ENCODE peak calls at places on chromosomes 12 and 14, in eight cellular contexts. S is GM06990; F is PC-9; O is stromal cell of bone marrow; D is stimulated activated CD4-positive, alpha-beta T cell treated with anti-CD3 and anti-CD28 coated beads, Interleukin-12 subunit alpha, Interleukin-12 subunit beta, amount 100 ng/mL, for 4 hours; Z is stimulated activated naive B cell treated with anti-CD40 and anti-IgM and Interleukin-4, amounts not matched to agents 10 μg/mL and 1 μg/mL and 100 μg/mL, for 72 hours; J is activated naive CD4-positive, alpha-beta T cell treated with Interleukin-2 at 50 U/mL for 16 hours; Q is NCI-H1105. K is an unnamed sample.

GRCh38 chr12:116166306-116166705 is 111.2 kb downstream of the MED13L start:
- DNase-seq in J (no peak), Z (no peak), O (no peak), F (no peak), D (no peak), Q (no peak), S (no peak), K (no peak)

GRCh38 chr12:107840186-107840585 is 65.7 kb downstream of the ASCL4 start:
- DNase-seq in F (no peak), Q (no peak), D (no peak), Z (no peak), J (no peak), S (no peak), O (no peak), K (no peak)

GRCh38 chr12:91196436-91196835 is 13.8 kb upstream of the DCN start:
- DNase-seq in D (no peak), O (no peak), Z (no peak), F (no peak), J (no peak), S (no peak), Q (no peak), K (no peak)

GRCh38 chr12:109428038-109428629 is 49.0 kb downstream of the KCTD10 start:
- DNase-seq in D (peak), F (peak), J (peak), S (peak), Z (peak), Q (peak), O (peak), K (peak)

GRCh38 chr12:112524676-112525425 is 106.1 kb downstream of the PTPN11 start:
- DNase-seq in Q (no peak), O (peak), D (no peak), J (no peak), F (peak), S (no peak), Z (no peak), K (no peak)

GRCh38 chr14:38944691-38945090 is 158.3 kb downstream of the SEC23A start:
- DNase-seq in D (no peak), J (no peak), S (no peak), Z (no peak), Q (no peak), F (no peak), O (no peak), K (no peak)

GRCh38 chr14:69654109-69654508 is 42.7 kb downstream of the SUSD6 start:
- DNase-seq in O (no peak), S (no peak), Q (no peak), Z (no peak), J (no peak), F (peak), D (no peak), K (no peak)

GRCh38 chr12:12839886-12840285 is 26.7 kb downstream of the DDX47 start:
- DNase-seq in Z (no peak), S (no peak), O (peak), F (peak), J (no peak), Q (no peak), D (no peak), K (no peak)

GRCh38 chr12:713281-713875 is 39.0 kb upstream of the WNK1 start:
- DNase-seq in Z (no peak), D (peak), J (peak), O (no peak), S (no peak), F (no peak), Q (no peak), K (no peak)

GRCh38 chr14:68365228-68365627 is 427.6 kb downstream of the ZFP36L1 start:
- DNase-seq in D (no peak), F (no peak), O (no peak), Z (no peak), Q (no peak), S (no peak), J (no peak), K (no peak)

GRCh38 chr12:96040305-96041133 is 5.1 kb upstream of the LTA4H start:
- DNase-seq in Z (no peak), O (no peak), Q (no peak), D (no peak), F (no peak), S (no peak), J (no peak), K (no peak)

GRCh38 chr14:20631023-20631820 is 10.3 kb downstream of the OR6S1 start:
- DNase-seq in D (peak), Q (peak), Z (no peak), J (peak), O (no peak), S (peak), F (peak), K (peak)

GRCh38 chr12:71888521-71888920 is 49.0 kb downstream of the TBC1D15 start:
- DNase-seq in D (no peak), F (no peak), O (no peak), S (no peak), Q (no peak), Z (no peak), J (no peak), K (no peak)

GRCh38 chr12:2395352-2395977 is 342.7 kb downstream of the CACNA1C start:
- DNase-seq in Z (no peak), F (peak), S (no peak), D (peak), Q (no peak), J (peak), O (no peak), K (peak)

GRCh38 chr14:101070540-101071492 is 167.3 kb upstream of the RTL1 start:
- DNase-seq in O (no peak), Q (no peak), Z (no peak), D (no peak), F (no peak), S (no peak), J (no peak), K (no peak)

GRCh38 chr12:72296389-72296788 is 24.2 kb downstream of the TRHDE start:
- DNase-seq in J (no peak), Q (no peak), S (no peak), Z (no peak), D (no peak), F (peak), O (no peak), K (no peak)

GRCh38 chr14:23174266-23174665 is 9.2 kb downstream of the SLC7A8 start:
- DNase-seq in D (no peak), Z (no peak), Q (no peak), O (peak), J (no peak), S (no peak), F (no peak), K (no peak)

GRCh38 chr12:131102493-131102931 is 148.8 kb downstream of the ADGRD1 start:
- DNase-seq in J (no peak), Q (no peak), F (no peak), Z (no peak), D (no peak), S (no peak), O (no peak), K (no peak)

K was measured in NCI-H1092 treated with DMSO at 0.1 percent for 48 hours.